ENCODE peak calls at places on chromosomes 6 and 20, in seven cellular contexts. R is GDM1; Y is NCI-H187 treated with DMSO at 0.1 percent for 48 hours; W is CD8-positive, alpha-beta memory T cell; P is activated CD4-positive, alpha-beta T cell treated with anti-CD3 and anti-CD28 coated beads, Interleukin-2, amount 50 U/mL, for 48 hours; G is Calu3; D is stimulated activated CD8-positive, alpha-beta memory T cell treated with anti-CD3 and anti-CD28 coated beads, Interleukin-12 subunit alpha, Interleukin-12 subunit beta, amount 100 ng/mL, for 1 hour. J is an unnamed sample.

GRCh38 chr6:25927721-25928359 is 2.7 kb downstream of the SLC17A2 start:
- DNase-seq in R (no peak), Y (no peak), W (no peak), P (no peak), G (no peak), D (no peak), J (no peak)

GRCh38 chr6:44980841-44981240 is 347.3 kb upstream of the RUNX2 start:
- DNase-seq in R (no peak), Y (no peak), W (no peak), P (no peak), G (no peak), D (no peak), J (no peak)

GRCh38 chr6:15623282-15624116 is 39.3 kb downstream of the DTNBP1 start:
- DNase-seq in R (no peak), Y (no peak), W (peak; percentile 2), P (no peak), G (no peak), D (no peak), J (no peak)

GRCh38 chr20:4165984-4166725 is 150.8 kb upstream of the RNF24 start:
- DNase-seq in R (no peak), Y (no peak), W (no peak), P (no peak), G (no peak), D (no peak), J (no peak)

GRCh38 chr6:163900570-163900969 is 486.1 kb downstream of the QKI start:
- DNase-seq in R (no peak), Y (no peak), W (no peak), P (no peak), G (no peak), D (no peak), J (no peak)

GRCh38 chr20:51768759-51769517 is 748 bp upstream of the ATP9A start:
- DNase-seq in R (no peak), Y (no peak), W (no peak), P (no peak), G (no peak), D (no peak), J (no peak)

GRCh38 chr20:63911171-63911570 is 16.2 kb downstream of the DNAJC5 start:
- DNase-seq in R (no peak), Y (no peak), W (no peak), P (no peak), G (peak; percentile 25), D (no peak), J (no peak)

GRCh38 chr6:26235240-26235730 is 129.7 kb upstream of the BTN3A2 start:
- DNase-seq in R (no peak), Y (no peak), W (no peak), P (no peak), G (no peak), D (no peak), J (no peak)

GRCh38 chr6:17881085-17881883 is 106.2 kb downstream of the KIF13A start:
- DNase-seq in R (no peak), Y (no peak), W (no peak), P (no peak), G (no peak), D (no peak), J (no peak)

GRCh38 chr6:5403619-5404018 is 142.3 kb downstream of the FARS2 start:
- DNase-seq in R (no peak), Y (no peak), W (no peak), P (no peak), G (no peak), D (no peak), J (no peak)

GRCh38 chr6:43716099-43716498 is 28.5 kb upstream of the MRPS18A start:
- DNase-seq in R (no peak), Y (no peak), W (no peak), P (no peak), G (no peak), D (no peak), J (no peak)

GRCh38 chr6:75609639-75610590 is 8.2 kb downstream of the SENP6 start:
- DNase-seq in R (no peak), Y (no peak), W (no peak), P (no peak), G (no peak), D (no peak), J (no peak)

GRCh38 chr6:112221561-112221960 is 32.8 kb downstream of the LAMA4 start:
- DNase-seq in R (no peak), Y (no peak), W (no peak), P (no peak), G (no peak), D (no peak), J (no peak)

GRCh38 chr6:3965071-3965718 is 113.7 kb downstream of the FAM217A start:
- DNase-seq in R (no peak), Y (no peak), W (no peak), P (no peak), G (no peak), D (no peak), J (no peak)

GRCh38 chr6:7537560-7538174 is 3.8 kb upstream of the DSP start:
- DNase-seq in R (no peak), Y (no peak), W (no peak), P (no peak), G (no peak), D (no peak), J (no peak)

GRCh38 chr6:373031-373430 is 18.5 kb upstream of the IRF4 start:
- DNase-seq in R (no peak), Y (no peak), W (no peak), P (no peak), G (no peak), D (no peak), J (no peak)

GRCh38 chr6:90062667-90063066 is 168.4 kb downstream of the GJA10 start:
- DNase-seq in R (no peak), Y (no peak), W (no peak), P (no peak), G (no peak), D (no peak), J (no peak)

GRCh38 chr6:148138478-148138877 is 204.2 kb upstream of the SASH1 start:
- DNase-seq in R (no peak), Y (no peak), W (no peak), P (no peak), G (no peak), D (no peak), J (no peak)

GRCh38 chr20:8267009-8267408 is 134.9 kb downstream of the PLCB1 start:
- DNase-seq in R (no peak), Y (no peak), W (no peak), P (no peak), G (no peak), D (no peak), J (no peak)

GRCh38 chr6:129475477-129476247 is 234.3 kb downstream of the ARHGAP18 start:
- DNase-seq in R (no peak), Y (no peak), W (no peak), P (no peak), G (no peak), D (no peak), J (no peak)

GRCh38 chr6:33407132-33407718 is 3.6 kb upstream of the PHF1 start:
- DNase-seq in R (no peak), Y (no peak), W (no peak), P (no peak), G (no peak), D (no peak), J (peak; percentile 30)

GRCh38 chr20:35952480-35953410 is 1.6 kb downstream of the SCAND1 start:
- DNase-seq in R (no peak), Y (no peak), W (no peak), P (peak; percentile 11), G (peak; percentile 26), D (no peak), J (peak; percentile 86)

GRCh38 chr6:18022398-18023231 is 35.2 kb upstream of the KIF13A start:
- DNase-seq in R (no peak), Y (no peak), W (no peak), P (no peak), G (no peak), D (no peak), J (no peak)

GRCh38 chr20:30811896-30812671 is 445.4 kb upstream of the DEFB115 start:
- DNase-seq in R (no peak), Y (no peak), W (no peak), P (no peak), G (no peak), D (no peak), J (peak; percentile 23)

GRCh38 chr6:94464018-94464510 is 1044.7 kb upstream of the EPHA7 start:
- DNase-seq in R (no peak), Y (no peak), W (no peak), P (no peak), G (no peak), D (no peak), J (no peak)